ENCODE peak calls at places on chromosomes 12 and 14, in four cellular contexts. D is NCI-H2029; B is left cardiac atrium; Y is T-helper 2 cell treated with Interferon-gamma antibody and Interleukin-4, amounts not matched to agents 5 μg/mL and 100 μg/mL, for 36 hours. J is an unnamed sample.
A peak's percentile ranks its signal among the peaks of the same experiment; 100 is the strongest.

GRCh38 chr12:11578461-11578993 is 70.9 kb upstream of the ETV6 start:
- DNase-seq in D (no peak), B (no peak), Y (no peak), J (no peak)

GRCh38 chr12:19759229-19759628 is 319.9 kb downstream of the AEBP2 start:
- DNase-seq in D (no peak), B (no peak), Y (no peak), J (no peak)

GRCh38 chr14:21063479-21063878 is 5.9 kb downstream of the RNASE8 start:
- DNase-seq in D (no peak), B (no peak), Y (no peak), J (no peak)

GRCh38 chr12:42182394-42182793 is 37.7 kb upstream of the GXYLT1 start:
- DNase-seq in D (no peak), B (no peak), Y (no peak), J (no peak)

GRCh38 chr12:91180577-91180976 is 2.0 kb downstream of the DCN start:
- DNase-seq in D (no peak), B (no peak), Y (no peak), J (no peak)

GRCh38 chr14:74144789-74145188 is 60.0 kb downstream of the LIN52 start:
- DNase-seq in D (no peak), B (no peak), Y (peak; percentile 13), J (no peak)

GRCh38 chr14:38143651-38144505 is 63.8 kb upstream of the SSTR1 start:
- DNase-seq in D (no peak), B (no peak), Y (no peak), J (no peak)

GRCh38 chr14:100321473-100322137 is 1.5 kb upstream of the SLC25A47 start:
- DNase-seq in D (no peak), B (no peak), Y (no peak), J (no peak)

GRCh38 chr14:36555998-36556743 is 26.2 kb downstream of the NKX2-8 start:
- DNase-seq in D (no peak), B (no peak), Y (no peak), J (no peak)

GRCh38 chr14:23864856-23865255 is 88.7 kb upstream of the DHRS4 start:
- DNase-seq in D (no peak), B (no peak), Y (no peak), J (no peak)

GRCh38 chr12:386651-387050 is 2.5 kb downstream of the KDM5A start:
- DNase-seq in D (no peak), B (no peak), Y (no peak), J (no peak)

GRCh38 chr14:99188721-99189120 is 83.3 kb downstream of the BCL11B start:
- DNase-seq in D (no peak), B (no peak), Y (peak; percentile 45), J (peak; percentile 47)

GRCh38 chr14:92660571-92660970 is 87.9 kb downstream of the LGMN start:
- DNase-seq in D (no peak), B (no peak), Y (no peak), J (no peak)

GRCh38 chr14:64718762-64719161 is 14.5 kb downstream of the PLEKHG3 start:
- DNase-seq in D (no peak), B (no peak), Y (no peak), J (no peak)

GRCh38 chr12:124520258-124520657 is 47.2 kb downstream of the NCOR2 start:
- DNase-seq in D (peak; percentile 95), B (peak; percentile 72), Y (no peak), J (no peak)

GRCh38 chr12:6607751-6608591 is 792 bp upstream of the CHD4 start:
- DNase-seq in D (peak; percentile 69), B (no peak), Y (peak; percentile 69), J (peak; percentile 51)

GRCh38 chr14:68446243-68447040 is 346.4 kb downstream of the ZFP36L1 start:
- DNase-seq in D (no peak), B (no peak), Y (no peak), J (no peak)

GRCh38 chr14:91311284-91311662 is 66.8 kb upstream of the GPR68 start:
- DNase-seq in D (no peak), B (no peak), Y (peak; percentile 36), J (peak; percentile 30)